ENCODE peak calls at places on chromosomes 2 and 18, in nine cellular contexts. One of them, this sample, is unnamed.

GRCh38 chr2:25976884-25977741 is 5.2 kb downstream of the KIF3C start:
- DNase-seq in MCF 10A: no peak
- DNase-seq in substantia nigra: no peak
- DNase-seq in GM04504: no peak
- DNase-seq in NCI-H1105: no peak
- DNase-seq in tibial artery: no peak
- DNase-seq in body of pancreas: no peak
- DNase-seq in cardiac fibroblast: no peak
- DNase-seq in T-helper 9 cell: no peak
- DNase-seq in this sample: no peak

GRCh38 chr2:232146294-232146693 is 184.8 kb downstream of the DIS3L2 start:
- DNase-seq in MCF 10A: no peak
- DNase-seq in substantia nigra: no peak
- DNase-seq in GM04504: no peak
- DNase-seq in NCI-H1105: no peak
- DNase-seq in tibial artery: no peak
- DNase-seq in body of pancreas: no peak
- DNase-seq in cardiac fibroblast: no peak
- DNase-seq in T-helper 9 cell: no peak
- DNase-seq in this sample: no peak

GRCh38 chr2:173654146-173654895 is 299.6 kb downstream of the CDCA7 start:
- DNase-seq in MCF 10A: no peak
- DNase-seq in substantia nigra: no peak
- DNase-seq in GM04504: no peak
- DNase-seq in NCI-H1105: no peak
- DNase-seq in tibial artery: no peak
- DNase-seq in body of pancreas: no peak
- DNase-seq in cardiac fibroblast: peak; percentile 13
- DNase-seq in T-helper 9 cell: no peak
- DNase-seq in this sample: no peak

GRCh38 chr2:168526641-168527040 is 70.6 kb downstream of the CERS6 start:
- DNase-seq in MCF 10A: no peak
- DNase-seq in substantia nigra: no peak
- DNase-seq in GM04504: no peak
- DNase-seq in NCI-H1105: no peak
- DNase-seq in tibial artery: peak; percentile 63
- DNase-seq in body of pancreas: peak; percentile 26
- DNase-seq in cardiac fibroblast: peak; percentile 75
- DNase-seq in T-helper 9 cell: no peak
- DNase-seq in this sample: no peak

GRCh38 chr2:108449410-108450200 is 599 bp downstream of the GCC2 start:
- DNase-seq in MCF 10A: no peak
- DNase-seq in substantia nigra: peak; percentile 11
- DNase-seq in GM04504: no peak
- DNase-seq in NCI-H1105: no peak
- DNase-seq in tibial artery: no peak
- DNase-seq in body of pancreas: peak; percentile 40
- DNase-seq in cardiac fibroblast: peak; percentile 47
- DNase-seq in T-helper 9 cell: peak; percentile 10
- DNase-seq in this sample: no peak

GRCh38 chr2:118049140-118050128 is 35.6 kb upstream of the CCDC93 start:
- DNase-seq in MCF 10A: peak; percentile 11
- DNase-seq in substantia nigra: no peak
- DNase-seq in GM04504: no peak
- DNase-seq in NCI-H1105: no peak
- DNase-seq in tibial artery: no peak
- DNase-seq in body of pancreas: no peak
- DNase-seq in cardiac fibroblast: no peak
- DNase-seq in T-helper 9 cell: no peak
- DNase-seq in this sample: no peak

GRCh38 chr18:3340015-3340681 is 78.2 kb downstream of the MYL12B start:
- DNase-seq in MCF 10A: no peak
- DNase-seq in substantia nigra: no peak
- DNase-seq in GM04504: no peak
- DNase-seq in NCI-H1105: no peak
- DNase-seq in tibial artery: no peak
- DNase-seq in body of pancreas: no peak
- DNase-seq in cardiac fibroblast: no peak
- DNase-seq in T-helper 9 cell: no peak
- DNase-seq in this sample: no peak

GRCh38 chr2:37809931-37810570 is 115.0 kb upstream of the RMDN2 start:
- DNase-seq in MCF 10A: no peak
- DNase-seq in substantia nigra: no peak
- DNase-seq in GM04504: no peak
- DNase-seq in NCI-H1105: no peak
- DNase-seq in tibial artery: no peak
- DNase-seq in body of pancreas: no peak
- DNase-seq in cardiac fibroblast: no peak
- DNase-seq in T-helper 9 cell: no peak
- DNase-seq in this sample: no peak

GRCh38 chr2:233690444-233690843 is 2.2 kb upstream of the UGT1A6 start:
- DNase-seq in MCF 10A: peak; percentile 95
- DNase-seq in substantia nigra: no peak
- DNase-seq in GM04504: no peak
- DNase-seq in NCI-H1105: no peak
- DNase-seq in tibial artery: no peak
- DNase-seq in body of pancreas: no peak
- DNase-seq in cardiac fibroblast: peak; percentile 64
- DNase-seq in T-helper 9 cell: no peak
- DNase-seq in this sample: no peak

GRCh38 chr18:59011786-59012185 is 127.9 kb upstream of the SEC11C start:
- DNase-seq in MCF 10A: no peak
- DNase-seq in substantia nigra: no peak
- DNase-seq in GM04504: no peak
- DNase-seq in NCI-H1105: no peak
- DNase-seq in tibial artery: no peak
- DNase-seq in body of pancreas: no peak
- DNase-seq in cardiac fibroblast: no peak
- DNase-seq in T-helper 9 cell: no peak
- DNase-seq in this sample: no peak

GRCh38 chr18:39453882-39454281 is 1888.3 kb upstream of the CELF4 start:
- DNase-seq in MCF 10A: peak; percentile 83
- DNase-seq in substantia nigra: peak; percentile 14
- DNase-seq in GM04504: no peak
- DNase-seq in NCI-H1105: no peak
- DNase-seq in tibial artery: no peak
- DNase-seq in body of pancreas: no peak
- DNase-seq in cardiac fibroblast: peak; percentile 94
- DNase-seq in T-helper 9 cell: no peak
- DNase-seq in this sample: no peak